ENCODE peak calls at places on chromosomes 4 and X, in five cellular contexts. Q is NCI-H1694 treated with DMSO at 0.1 percent for 48 hours; H is AG08396; G is activated naive CD8-positive, alpha-beta T cell treated with anti-CD3 and anti-CD28 coated beads, Interleukin-2, amount 50 U/mL, for 24 hours; V is adipocyte. C is an unnamed sample.

GRCh38 chr4:97496298-97496873 is 646.9 kb downstream of the STPG2 start:
- DNase-seq in V (no peak), Q (no peak), H (no peak), G (no peak), C (no peak)

GRCh38 chr4:3215733-3216132 is 33.2 kb upstream of the MSANTD1 start:
- DNase-seq in V (no peak), Q (no peak), H (no peak), G (no peak), C (no peak)

GRCh38 chrX:133235830-133236229 is 17.7 kb upstream of the TFDP3 start:
- DNase-seq in Q (no peak), H (no peak), G (no peak), V (no peak), C (no peak)

GRCh38 chrX:26586570-26586969 is 370.6 kb downstream of the MAGEB5 start:
- DNase-seq in H (no peak), V (no peak), G (no peak), Q (no peak), C (no peak)

GRCh38 chrX:132180929-132181328 is 38.3 kb downstream of the RAP2C start:
- DNase-seq in Q (no peak), V (no peak), G (no peak), H (no peak), C (no peak)

GRCh38 chrX:100316987-100317386 is 93.1 kb downstream of the PCDH19 start:
- DNase-seq in G (no peak), Q (no peak), H (no peak), V (peak), C (no peak)

GRCh38 chr4:6150046-6150735 is 50.2 kb downstream of the JAKMIP1 start:
- DNase-seq in H (no peak), Q (no peak), G (no peak), V (no peak), C (no peak)

GRCh38 chr4:14218641-14219040 is 591.1 kb upstream of the BOD1L1 start:
- DNase-seq in V (no peak), Q (no peak), G (no peak), H (no peak), C (no peak)

GRCh38 chrX:115665122-115665521 is 104.1 kb downstream of the PLS3 start:
- DNase-seq in Q (no peak), V (no peak), H (no peak), G (no peak), C (no peak)

GRCh38 chr4:151979835-151980234 is 219.0 kb upstream of the GATB start:
- DNase-seq in Q (no peak), V (no peak), H (no peak), G (no peak), C (no peak)

GRCh38 chrX:12332786-12333347 is 194.6 kb downstream of the FRMPD4 start:
- DNase-seq in H (no peak), V (no peak), Q (no peak), G (no peak), C (no peak)

GRCh38 chr4:2662598-2662997 is 93.5 kb downstream of the TNIP2 start:
- DNase-seq in H (peak), V (peak), G (no peak), Q (no peak), C (no peak)

GRCh38 chr4:15735531-15735930 is 32.7 kb downstream of the BST1 start:
- DNase-seq in Q (no peak), H (no peak), G (no peak), V (no peak), C (no peak)

GRCh38 chr4:22389240-22389871 is 126.5 kb downstream of the ADGRA3 start:
- DNase-seq in H (peak), Q (peak), V (peak), G (peak), C (peak)

GRCh38 chr4:35465096-35465495 is 779.2 kb downstream of the ARAP2 start:
- DNase-seq in Q (no peak), H (no peak), V (no peak), G (no peak), C (no peak)

GRCh38 chr4:84878090-84878489 is 88.4 kb downstream of the WDFY3 start:
- DNase-seq in G (no peak), Q (no peak), H (peak), V (peak), C (no peak)

GRCh38 chrX:65300104-65300809 is 234.3 kb downstream of the LAS1L start:
- DNase-seq in H (no peak), Q (no peak), V (no peak), G (no peak), C (no peak)

GRCh38 chr4:118755438-118756226 is 70.4 kb downstream of the METTL14 start:
- DNase-seq in G (no peak), H (no peak), Q (no peak), V (no peak), C (no peak)

GRCh38 chrX:45621356-45622041 is 420.8 kb upstream of the DIPK2B start:
- DNase-seq in Q (no peak), V (peak), G (no peak), H (peak), C (no peak)

GRCh38 chrX:125101971-125102750 is 217.5 kb upstream of the TEX13C start:
- DNase-seq in H (no peak), Q (peak), V (no peak), G (no peak), C (no peak)

GRCh38 chrX:115031989-115032388 is 14.6 kb upstream of the IL13RA2 start:
- DNase-seq in H (no peak), G (no peak), V (no peak), Q (no peak), C (no peak)

GRCh38 chr4:187827631-187828030 is 167.9 kb upstream of the ZFP42 start:
- DNase-seq in G (no peak), Q (no peak), V (no peak), H (no peak), C (no peak)

GRCh38 chrX:31236231-31236630 is 164.4 kb upstream of the FTHL17 start:
- DNase-seq in G (no peak), Q (no peak), H (no peak), V (no peak), C (no peak)

GRCh38 chr4:188042191-188042590 is 46.6 kb downstream of the ZFP42 start:
- DNase-seq in V (no peak), G (no peak), H (no peak), Q (no peak), C (no peak)

GRCh38 chrX:32155044-32155638 is 1056.2 kb downstream of the DMD start:
- DNase-seq in G (no peak), V (no peak), Q (no peak), H (no peak), C (no peak)

GRCh38 chrX:11269006-11269405 is 24.2 kb upstream of the AMELX start:
- DNase-seq in H (no peak), G (no peak), Q (no peak), V (no peak), C (no peak)

GRCh38 chr4:51851937-51852290 is 9.0 kb downstream of the DCUN1D4 start:
- DNase-seq in V (no peak), Q (no peak), G (no peak), H (no peak), C (no peak)

GRCh38 chr4:84814100-84814750 is 152.3 kb downstream of the WDFY3 start:
- DNase-seq in G (no peak), Q (no peak), V (peak), H (peak), C (no peak)

GRCh38 chr4:2937146-2937857 is 25.9 kb downstream of the NOP14 start:
- DNase-seq in V (no peak), G (peak), H (no peak), Q (no peak), C (no peak)

GRCh38 chr4:815464-816146 is 10.3 kb downstream of the CPLX1 start:
- DNase-seq in G (no peak), Q (no peak), V (no peak), H (no peak), C (peak)

GRCh38 chrX:74535211-74535621 is 79.2 kb downstream of the RLIM start:
- DNase-seq in H (peak), Q (peak), V (peak), G (no peak), C (peak)

C was measured in NCI-H2171 treated with DMSO at 0.1 percent for 48 hours.